ENCODE peak calls at places on chromosomes 1 and 21, in ten cellular contexts. Q is Kasumi-1, B is HCEC 1CT, A is fibroblast of lung, J is iPS-NIHi11, N is AG09309, R is transverse colon, V is dorsolateral prefrontal cortex, E is NCI-H460, Z is H4. I is an unnamed sample.

GRCh38 chr1:59498640-59499039 is 201.7 kb downstream of the FGGY start:
- DNase-seq in R (no peak), V (no peak), J (no peak), N (no peak), Z (peak), Q (peak), E (no peak), B (no peak), A (peak), I (no peak)

GRCh38 chr21:46323227-46323709 is 402 bp downstream of the C21orf58 start:
- DNase-seq in Q (peak), E (no peak), V (no peak), J (no peak), B (no peak), A (peak), N (no peak), R (no peak), Z (no peak), I (no peak)

GRCh38 chr1:61869691-61870109 is 127.4 kb downstream of the PATJ start:
- DNase-seq in Q (no peak), B (no peak), V (no peak), Z (no peak), A (no peak), R (no peak), N (no peak), E (no peak), J (no peak), I (no peak)

GRCh38 chr1:61842863-61843514 is 100.7 kb downstream of the PATJ start:
- DNase-seq in E (no peak), V (no peak), A (no peak), B (peak), Z (peak), Q (no peak), J (no peak), N (no peak), R (no peak), I (no peak)

GRCh38 chr21:21210552-21210951 is 212.3 kb downstream of the NCAM2 start:
- DNase-seq in R (no peak), Q (no peak), N (no peak), B (no peak), A (no peak), E (no peak), Z (no peak), J (no peak), V (no peak), I (no peak)

GRCh38 chr1:160767417-160768294 is 28.3 kb upstream of the LY9 start:
- DNase-seq in J (no peak), Z (no peak), R (no peak), E (no peak), B (no peak), Q (no peak), A (no peak), N (no peak), V (no peak), I (no peak)

GRCh38 chr1:235908742-235909520 is 42.2 kb upstream of the LYST start:
- DNase-seq in E (peak), A (peak), Z (peak), V (no peak), N (peak), R (no peak), J (no peak), Q (no peak), B (peak), I (no peak)

GRCh38 chr1:31792116-31792515 is 23.7 kb downstream of the SPOCD1 start:
- DNase-seq in V (no peak), A (no peak), Z (no peak), R (no peak), B (no peak), E (no peak), Q (no peak), J (no peak), N (no peak), I (no peak)

GRCh38 chr1:61914823-61915482 is 172.7 kb downstream of the PATJ start:
- DNase-seq in A (peak), E (no peak), N (no peak), Q (no peak), V (no peak), J (no peak), R (no peak), B (no peak), Z (no peak), I (no peak)

GRCh38 chr1:156860639-156861423 is at the start of gene NTRK1:
- DNase-seq in E (no peak), V (peak), N (no peak), Z (no peak), A (peak), Q (peak), R (peak), J (peak), B (no peak), I (peak)

GRCh38 chr1:222815367-222815765 is 527 bp downstream of the DISP1 start:
- DNase-seq in J (no peak), E (peak), A (peak), Q (no peak), Z (peak), N (no peak), B (peak), V (no peak), R (peak), I (peak)

GRCh38 chr1:10941891-10942541 is 70.4 kb upstream of the TARDBP start:
- DNase-seq in A (peak), R (peak), E (peak), Z (peak), N (peak), V (peak), J (peak), B (peak), Q (peak), I (no peak)

GRCh38 chr1:119651133-119651532 is 3.1 kb upstream of the ZNF697 start:
- DNase-seq in Z (no peak), N (no peak), A (no peak), J (no peak), Q (no peak), E (no peak), R (no peak), B (no peak), V (no peak), I (no peak)

GRCh38 chr1:209703834-209704504 is 677 bp upstream of the HSD11B1 start:
- DNase-seq in V (no peak), B (no peak), E (no peak), N (no peak), R (no peak), J (no peak), Q (no peak), A (no peak), Z (no peak), I (no peak)

GRCh38 chr1:147676306-147677085 is 6.2 kb upstream of the ACP6 start:
- DNase-seq in V (no peak), A (peak), N (no peak), J (no peak), E (no peak), Q (no peak), R (no peak), B (peak), Z (peak), I (no peak)

GRCh38 chr1:185939142-185939541 is 205.0 kb downstream of the HMCN1 start:
- DNase-seq in N (no peak), Z (peak), B (no peak), V (no peak), E (no peak), Q (no peak), A (peak), J (peak), R (no peak), I (no peak)

GRCh38 chr1:156571261-156571958 is 955 bp downstream of the IQGAP3 start:
- DNase-seq in V (no peak), J (no peak), B (peak), Z (peak), E (peak), N (peak), A (peak), R (no peak), Q (peak), I (no peak)

GRCh38 chr1:31715097-31715872 is 11.5 kb upstream of the COL16A1 start:
- DNase-seq in N (peak), A (peak), Z (peak), R (peak), V (peak), J (peak), B (peak), Q (peak), E (peak), I (peak)

GRCh38 chr1:32650157-32650751 is at the start of gene ZBTB8OS:
- DNase-seq in B (peak), Z (peak), A (peak), R (peak), E (peak), V (peak), J (peak), N (peak), Q (peak), I (peak)

GRCh38 chr1:36034692-36035091 is 49.2 kb upstream of the TEKT2 start:
- DNase-seq in Q (peak), J (no peak), Z (peak), V (no peak), R (no peak), E (no peak), A (peak), N (peak), B (peak), I (no peak)

GRCh38 chr1:202131956-202132821 is 9.5 kb downstream of the GPR37L1 start:
- DNase-seq in N (no peak), R (peak), E (no peak), B (no peak), Q (no peak), J (peak), Z (no peak), A (no peak), V (peak), I (peak)

GRCh38 chr21:46057111-46057709 is 40.7 kb upstream of the COL6A2 start:
- DNase-seq in J (peak), N (no peak), R (no peak), Z (no peak), V (no peak), E (no peak), B (no peak), Q (no peak), A (no peak), I (no peak)

GRCh38 chr21:26170471-26171309 is at the start of gene APP:
- DNase-seq in A (peak), E (peak), R (peak), B (peak), V (peak), N (no peak), J (peak), Q (peak), Z (peak), I (peak)

GRCh38 chr1:206685256-206685748 is 597 bp downstream of the MAPKAPK2 start:
- DNase-seq in J (peak), V (no peak), Z (no peak), A (no peak), R (no peak), E (no peak), N (no peak), B (peak), Q (no peak), I (no peak)

GRCh38 chr1:200103961-200104583 is 76.6 kb downstream of the NR5A2 start:
- DNase-seq in Z (no peak), E (no peak), A (no peak), N (no peak), Q (no peak), R (no peak), J (no peak), B (no peak), V (no peak), I (no peak)

GRCh38 chr1:161962094-161962887 is 61.4 kb downstream of the OLFML2B start:
- DNase-seq in B (peak), Q (no peak), J (no peak), R (no peak), N (peak), V (no peak), E (no peak), A (peak), Z (peak), I (no peak)

GRCh38 chr1:19432943-19433609 is 52.3 kb downstream of the CAPZB start:
- DNase-seq in E (no peak), Z (no peak), N (no peak), V (no peak), B (peak), R (no peak), A (no peak), Q (no peak), J (no peak), I (no peak)

GRCh38 chr1:54475357-54476230 is 69.4 kb upstream of the SSBP3 start:
- DNase-seq in E (no peak), A (no peak), J (peak), Q (no peak), Z (no peak), B (no peak), N (no peak), V (no peak), R (no peak), I (no peak)

GRCh38 chr1:197787056-197787455 is 11.8 kb upstream of the DENND1B start:
- DNase-seq in Z (peak), E (no peak), J (no peak), B (peak), R (no peak), A (peak), Q (no peak), V (no peak), N (peak), I (no peak)

GRCh38 chr1:65247419-65248359 is 61.7 kb upstream of the DNAJC6 start:
- DNase-seq in B (peak), V (peak), Q (no peak), E (no peak), R (no peak), J (no peak), N (peak), A (peak), Z (peak), I (no peak)

GRCh38 chr1:211133393-211133840 is 531 bp downstream of the KCNH1 start:
- DNase-seq in N (no peak), E (no peak), V (peak), Z (no peak), Q (no peak), B (no peak), A (peak), R (no peak), J (peak), I (no peak)

GRCh38 chr1:19554090-19554489 is 68.8 kb upstream of the CAPZB start:
- DNase-seq in A (no peak), J (no peak), V (no peak), Q (no peak), N (no peak), Z (no peak), B (no peak), R (no peak), E (no peak), I (no peak)

GRCh38 chr1:37661401-37661800 is 26.7 kb upstream of the RSPO1 start:
- DNase-seq in N (no peak), J (no peak), E (no peak), V (no peak), R (no peak), Q (no peak), Z (no peak), B (no peak), A (no peak), I (no peak)

GRCh38 chr1:214454619-214455396 is 96.6 kb downstream of the PTPN14 start:
- DNase-seq in Z (peak), R (no peak), B (peak), N (no peak), J (no peak), V (no peak), Q (peak), A (peak), E (no peak), I (no peak)

GRCh38 chr1:9596419-9597123 is 7.9 kb downstream of the TMEM201 start:
- DNase-seq in R (no peak), A (no peak), Z (no peak), N (no peak), V (no peak), J (no peak), B (no peak), E (no peak), Q (no peak), I (no peak)

GRCh38 chr1:182195733-182196132 is 134.2 kb upstream of the ZNF648 start:
- DNase-seq in B (no peak), N (no peak), E (no peak), Q (no peak), J (no peak), A (no peak), V (no peak), R (no peak), Z (no peak), I (no peak)

GRCh38 chr21:37071561-37072238 is 1.2 kb downstream of the PIGP start:
- DNase-seq in B (peak), N (peak), Z (peak), A (peak), V (no peak), E (no peak), Q (peak), R (peak), J (no peak), I (no peak)

GRCh38 chr1:111507411-111508201 is 4.2 kb upstream of the ADORA3 start:
- DNase-seq in A (peak), R (peak), B (peak), J (peak), N (peak), E (peak), V (peak), Z (peak), Q (peak), I (no peak)

GRCh38 chr1:105138445-105138821 is 1388.7 kb downstream of the AMY1C start:
- DNase-seq in V (no peak), J (peak), E (no peak), B (no peak), R (no peak), A (no peak), N (no peak), Q (no peak), Z (peak), I (no peak)

I was measured in amygdala.